ENCODE peak calls at places on chromosomes 7 and 10, in four cellular contexts. D, Z, S and W are unnamed samples.

GRCh38 chr7:157568785-157569584 is 232.2 kb downstream of the DNAJB6 start:
- DNase-seq in D (no peak), Z (no peak), S (peak), W (peak)

GRCh38 chr10:100670828-100671479 is 74.4 kb upstream of the PAX2 start:
- DNase-seq in D (no peak), Z (peak), S (peak), W (no peak)

GRCh38 chr7:31991846-31992245 is 78.4 kb downstream of the PDE1C start:
- DNase-seq in D (no peak), Z (no peak), S (peak), W (no peak)

GRCh38 chr10:101134299-101135127 is 3.4 kb downstream of the TLX1 start:
- DNase-seq in D (no peak), Z (no peak), S (peak), W (no peak)

GRCh38 chr10:31395695-31396094 is 76.7 kb downstream of the ZEB1 start:
- DNase-seq in D (no peak), Z (no peak), S (peak), W (no peak)

GRCh38 chr7:116952640-116953371 is 495 bp upstream of the ST7 start:
- DNase-seq in D (no peak), Z (no peak), S (peak), W (peak)

GRCh38 chr7:106050743-106051110 is 61.4 kb downstream of the SYPL1 start:
- DNase-seq in D (no peak), Z (no peak), S (peak), W (no peak)

GRCh38 chr7:657565-658119 is 68.9 kb upstream of the DNAAF5 start:
- DNase-seq in D (no peak), Z (no peak), S (peak), W (no peak)

GRCh38 chr7:139046143-139046542 is 10.3 kb upstream of the ZC3HAV1L start:
- DNase-seq in D (no peak), Z (no peak), S (no peak), W (no peak)

GRCh38 chr7:131235489-131236317 is 92.0 kb upstream of the MKLN1 start:
- DNase-seq in D (no peak), Z (peak), S (peak), W (peak)

GRCh38 chr10:20858292-20859124 is 38.6 kb downstream of the NEBL start:
- DNase-seq in D (no peak), Z (no peak), S (peak), W (peak)

GRCh38 chr7:131957338-131958025 is 401.1 kb upstream of the PODXL start:
- DNase-seq in D (no peak), Z (no peak), S (no peak), W (no peak)

GRCh38 chr7:22723642-22724041 is 3.4 kb upstream of the IL6 start:
- DNase-seq in D (no peak), Z (no peak), S (peak), W (no peak)

GRCh38 chr10:117778241-117778640 is 235.7 kb downstream of the EMX2 start:
- DNase-seq in D (no peak), Z (no peak), S (no peak), W (no peak)

GRCh38 chr7:116354171-116354545 is 143.8 kb downstream of the TES start:
- DNase-seq in D (no peak), Z (no peak), S (peak), W (no peak)

GRCh38 chr7:111235709-111236108 is 144.8 kb downstream of the LRRN3 start:
- DNase-seq in D (no peak), Z (no peak), S (no peak), W (no peak)

GRCh38 chr10:69215405-69216176 is 4.5 kb upstream of the HKDC1 start:
- DNase-seq in D (no peak), Z (no peak), S (no peak), W (no peak)

GRCh38 chr7:77757589-77757988 is 40.6 kb downstream of the TMEM60 start:
- DNase-seq in D (no peak), Z (no peak), S (no peak), W (no peak)

GRCh38 chr10:46526682-46527038 is 29.8 kb downstream of the GPRIN2 start:
- DNase-seq in D (no peak), Z (no peak), S (peak), W (no peak)

GRCh38 chr10:130737622-130738021 is 573.9 kb downstream of the TCERG1L start:
- DNase-seq in D (no peak), Z (no peak), S (peak), W (no peak)

GRCh38 chr10:132836248-132836831 is 50.4 kb upstream of the NKX6-2 start:
- DNase-seq in D (no peak), Z (no peak), S (no peak), W (no peak)

GRCh38 chr7:16739863-16740622 is 13.5 kb upstream of the TSPAN13 start:
- DNase-seq in D (no peak), Z (no peak), S (peak), W (no peak)

GRCh38 chr10:93859049-93859655 is 34.6 kb upstream of the SLC35G1 start:
- DNase-seq in D (no peak), Z (no peak), S (peak), W (no peak)

GRCh38 chr10:23031318-23031717 is 64.1 kb upstream of the MSRB2 start:
- DNase-seq in D (no peak), Z (no peak), S (no peak), W (no peak)

GRCh38 chr7:139626817-139627216 is 103.3 kb downstream of the CLEC2L start:
- DNase-seq in D (no peak), Z (no peak), S (no peak), W (no peak)

GRCh38 chr10:102696736-102697135 is 17.5 kb downstream of the ARL3 start:
- DNase-seq in D (no peak), Z (no peak), S (no peak), W (no peak)

GRCh38 chr10:101485207-101485606 is 102.8 kb downstream of the POLL start:
- DNase-seq in D (no peak), Z (no peak), S (no peak), W (no peak)